ENCODE peak calls at places on chromosomes 12 and 14, in six cellular contexts. K is astrocyte of the spinal cord, Z is sigmoid colon, E is tibial artery, B is heart left ventricle, P is cardiac muscle cell. C is an unnamed sample.
A peak's percentile ranks its signal among the peaks of the same experiment; 100 is the strongest.

GRCh38 chr14:92702441-92702918 is 45.9 kb downstream of the LGMN start:
- DNase-seq in K (no peak), Z (no peak), E (no peak), B (no peak), P (no peak), C (no peak)

GRCh38 chr12:96383991-96384390 is 16.2 kb downstream of the CDK17 start:
- DNase-seq in K (peak; percentile 71), Z (no peak), E (no peak), B (no peak), P (no peak), C (no peak)

GRCh38 chr12:106327256-106327852 is 24.8 kb downstream of the TCP11L2 start:
- DNase-seq in K (no peak), Z (no peak), E (no peak), B (no peak), P (no peak), C (no peak)

GRCh38 chr12:74689071-74689655 is 151.5 kb downstream of the ATXN7L3B start:
- DNase-seq in K (peak; percentile 71), Z (no peak), E (no peak), B (no peak), P (peak; percentile 46), C (no peak)

GRCh38 chr12:11601647-11602046 is 47.8 kb upstream of the ETV6 start:
- DNase-seq in K (no peak), Z (no peak), E (no peak), B (no peak), P (no peak), C (no peak)

GRCh38 chr14:23269193-23269592 is 16.7 kb downstream of the HOMEZ start:
- DNase-seq in K (no peak), Z (no peak), E (no peak), B (no peak), P (no peak), C (no peak)

GRCh38 chr14:105938959-105939358 is 412.6 kb downstream of the TMEM121 start:
- DNase-seq in K (no peak), Z (no peak), E (no peak), B (no peak), P (no peak), C (no peak)

GRCh38 chr12:12585115-12585862 is 22.6 kb upstream of the DUSP16 start:
- DNase-seq in K (no peak), Z (no peak), E (no peak), B (no peak), P (no peak), C (no peak)

GRCh38 chr12:4586500-4586899 is 24.5 kb downstream of the DYRK4 start:
- DNase-seq in K (no peak), Z (no peak), E (no peak), B (no peak), P (no peak), C (no peak)

GRCh38 chr14:63759454-63759853 is 31.6 kb upstream of the SGPP1 start:
- DNase-seq in K (peak; percentile 4), Z (no peak), E (no peak), B (no peak), P (no peak), C (no peak)

GRCh38 chr12:112130461-112130998 is 5.2 kb downstream of the TRAFD1 start:
- DNase-seq in K (peak; percentile 38), Z (no peak), E (no peak), B (no peak), P (no peak), C (no peak)

GRCh38 chr12:3041558-3042164 is 35.5 kb upstream of the TSPAN9 start:
- DNase-seq in K (peak; percentile 80), Z (peak; percentile 79), E (peak; percentile 80), B (peak; percentile 60), P (peak; percentile 74), C (no peak)

GRCh38 chr12:32365473-32366064 is 33.8 kb upstream of the FGD4 start:
- DNase-seq in K (peak; percentile 77), Z (no peak), E (no peak), B (peak; percentile 42), P (peak; percentile 71), C (no peak)

GRCh38 chr12:27785882-27786570 is 6.0 kb upstream of the MANSC4 start:
- DNase-seq in K (peak; percentile 73), Z (no peak), E (no peak), B (no peak), P (no peak), C (no peak)

GRCh38 chr12:58011676-58012075 is 70.3 kb downstream of the ATP23 start:
- DNase-seq in K (no peak), Z (no peak), E (no peak), B (no peak), P (no peak), C (no peak)

GRCh38 chr14:56137842-56138241 is 19.6 kb downstream of the PELI2 start:
- DNase-seq in K (no peak), Z (no peak), E (no peak), B (no peak), P (no peak), C (no peak)

GRCh38 chr12:92145731-92146496 is at the start of gene BTG1:
- DNase-seq in K (peak; percentile 100), Z (peak; percentile 100), E (peak; percentile 100), B (peak; percentile 99), P (peak; percentile 100), C (peak; percentile 99)

GRCh38 chr12:92144045-92144630 is 1.5 kb downstream of the BTG1 start:
- DNase-seq in K (peak; percentile 97), Z (peak; percentile 89), E (peak; percentile 85), B (peak; percentile 74), P (peak; percentile 94), C (peak; percentile 75)

GRCh38 chr12:92143280-92143679 is 2.4 kb downstream of the BTG1 start:
- DNase-seq in K (no peak), Z (no peak), E (no peak), B (no peak), P (no peak), C (no peak)

GRCh38 chr12:92145481-92145730 is 240 bp downstream of the BTG1 start:
- DNase-seq in K (no peak), Z (no peak), E (no peak), B (no peak), P (no peak), C (peak; percentile 73)

DNA sequence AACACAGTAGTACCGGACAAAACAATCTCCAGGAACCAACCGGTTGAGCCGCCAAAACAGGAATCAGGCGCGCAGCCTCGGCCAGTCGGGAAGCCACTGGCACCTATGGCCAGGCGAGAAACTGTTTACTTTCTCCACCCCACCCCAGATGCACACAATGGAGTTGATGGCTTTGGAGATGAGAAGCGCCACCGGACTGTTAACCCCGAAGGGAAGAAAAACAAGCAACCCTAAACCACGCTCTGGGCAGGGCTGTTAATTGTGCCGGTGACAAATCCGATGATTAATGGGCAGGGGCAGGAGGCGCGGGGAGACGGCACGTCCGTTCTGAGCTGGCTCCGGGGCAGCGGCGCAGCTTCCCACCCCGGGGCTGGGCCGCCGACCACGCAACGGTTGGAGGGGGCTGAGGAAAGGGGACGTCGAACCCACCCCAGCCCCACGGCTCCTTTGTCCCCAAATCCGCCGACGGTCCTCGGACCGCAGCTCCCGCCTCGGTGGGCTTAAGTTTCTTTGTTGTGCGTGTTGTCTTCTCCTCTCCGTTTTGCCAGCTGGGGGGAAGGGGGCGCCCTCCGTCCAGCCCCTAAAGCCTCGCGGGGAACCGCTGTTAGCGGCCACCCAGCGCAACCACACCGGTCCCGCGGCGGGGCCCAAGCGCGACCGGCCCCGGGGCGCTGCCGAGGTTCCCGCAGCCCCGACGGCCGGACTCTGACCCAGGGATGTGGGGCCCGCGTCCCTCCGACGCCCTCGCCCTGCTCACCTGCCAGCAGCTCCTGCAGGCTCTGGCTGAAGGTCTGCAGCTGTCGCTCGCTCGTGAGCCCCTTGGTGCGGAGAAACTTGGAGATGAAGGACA is 790 bp downstream of the BTG1 start:
- DNase-seq in K (peak; percentile 59), Z (peak; percentile 78), E (peak; percentile 81), B (peak; percentile 63), P (peak; percentile 52), C (peak; percentile 77)
- TF ChIP-seq CTCF in K (peak; percentile 15), Z (no peak), E (peak; percentile 7), B (peak; percentile 30), P (no peak), C (no peak)

GRCh38 chr12:94730846-94731245 is 80.5 kb upstream of the TMCC3 start:
- DNase-seq in K (no peak), Z (no peak), E (no peak), B (no peak), P (peak; percentile 6), C (no peak)

GRCh38 chr12:94722664-94723063 is 72.3 kb upstream of the TMCC3 start:
- DNase-seq in K (no peak), Z (no peak), E (no peak), B (no peak), P (no peak), C (no peak)

GRCh38 chr12:94721173-94721572 is 70.8 kb upstream of the TMCC3 start:
- DNase-seq in K (no peak), Z (no peak), E (no peak), B (no peak), P (no peak), C (no peak)

GRCh38 chr12:94725375-94726168 is 75.2 kb upstream of the TMCC3 start:
- DNase-seq in K (peak; percentile 34), Z (no peak), E (no peak), B (no peak), P (peak; percentile 17), C (no peak)
- TF ChIP-seq CTCF in K (peak; percentile 52), Z (no peak), E (peak; percentile 39), B (peak; percentile 41), P (peak; percentile 59), C (peak; percentile 64)

GRCh38 chr12:48183876-48184548 is 568 bp downstream of the CCDC184 start:
- DNase-seq in K (no peak), Z (no peak), E (no peak), B (peak; percentile 29), P (no peak), C (no peak)

GRCh38 chr12:48185181-48185919 is 1.9 kb downstream of the CCDC184 start:
- DNase-seq in K (no peak), Z (no peak), E (no peak), B (no peak), P (no peak), C (no peak)

GRCh38 chr12:48182659-48183058 is 785 bp upstream of the CCDC184 start:
- DNase-seq in K (no peak), Z (no peak), E (no peak), B (no peak), P (no peak), C (no peak)

GRCh38 chr12:48184549-48184922 is 1.1 kb downstream of the CCDC184 start:
- DNase-seq in K (no peak), Z (no peak), E (no peak), B (no peak), P (no peak), C (no peak)

DNA sequence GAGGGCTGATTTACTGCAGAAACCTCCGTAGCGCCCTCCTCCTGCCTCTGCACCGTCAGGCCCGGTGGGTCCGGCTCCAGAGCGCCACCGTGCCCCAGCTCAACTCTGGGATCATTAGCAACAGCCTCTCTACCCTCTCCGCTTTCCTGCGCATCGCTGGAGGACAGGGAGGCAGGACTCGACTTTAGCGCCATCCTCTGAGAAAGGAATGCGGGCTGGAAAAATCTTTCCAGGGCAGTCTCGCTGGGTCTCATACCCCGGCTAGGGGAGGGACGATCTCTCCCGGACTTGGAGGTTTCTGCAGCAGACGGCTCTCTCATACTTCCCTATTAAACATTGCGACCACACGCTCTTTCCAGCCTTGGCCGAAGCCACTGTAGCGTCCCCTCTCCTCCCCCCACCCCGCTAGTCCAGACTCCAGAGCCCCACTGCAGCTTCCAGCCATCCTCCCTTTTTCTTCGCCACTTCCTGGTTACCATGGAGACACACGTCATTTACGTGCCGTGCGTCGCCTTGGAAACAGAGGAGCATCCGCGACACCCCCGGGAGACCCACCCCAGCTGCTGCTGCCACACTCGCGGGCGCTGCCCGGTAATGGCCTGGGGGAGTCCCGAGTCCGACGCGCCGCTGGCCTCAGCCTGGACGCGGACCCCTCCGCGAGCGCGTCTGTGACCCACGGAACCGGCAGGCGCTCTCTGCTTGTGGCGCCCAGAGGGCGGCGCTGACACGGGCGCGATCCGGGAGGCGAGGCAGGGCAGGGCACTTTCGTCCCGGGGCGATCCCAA is at the start of gene CCDC184:
- DNase-seq in K (peak; percentile 80), Z (peak; percentile 78), E (peak; percentile 77), B (peak; percentile 70), P (peak; percentile 62), C (peak; percentile 75)
- TF ChIP-seq CTCF in K (peak; percentile 40), Z (peak; percentile 16), E (no peak), B (peak; percentile 65), P (peak; percentile 45), C (peak; percentile 61)

GRCh38 chr14:100857923-100858837 is 32.3 kb downstream of the MEG3 start:
- DNase-seq in K (no peak), Z (no peak), E (no peak), B (peak; percentile 13), P (no peak), C (no peak)
- TF ChIP-seq CTCF in K (no peak), Z (no peak), E (no peak), B (no peak), P (no peak), C (no peak)